ENCODE peak calls at places on chromosome 11, in six cellular contexts. D is sigmoid colon, C is Peyer's patch, B is stomach, Z is prostate gland, L is A549. F is an unnamed sample. For H3K4me1, the result is how much of the 10 kb centered on the place peaks cover.

GRCh38 chr11:38543311-38543710 is 1945.3 kb upstream of the RAG2 start:
- DNase-seq in D (no peak), C (no peak), B (no peak), Z (no peak), L (no peak), F (no peak)

GRCh38 chr11:65536412-65537295 is 11.8 kb downstream of the SCYL1 start:
- DNase-seq in D (peak), C (no peak), B (no peak), Z (no peak), L (no peak), F (no peak)

GRCh38 chr11:40360206-40360798 is 1099.2 kb downstream of the LRRC4C start:
- DNase-seq in D (no peak), C (no peak), B (no peak), Z (no peak), L (no peak), F (no peak)

GRCh38 chr11:19525276-19525675 is 187.4 kb upstream of the NAV2 start:
- DNase-seq in D (no peak), C (no peak), B (no peak), Z (no peak), L (no peak), F (no peak)

GRCh38 chr11:13664351-13664750 is 4.1 kb upstream of the FAR1 start:
- DNase-seq in D (no peak), C (no peak), B (no peak), Z (no peak), L (no peak), F (no peak)

GRCh38 chr11:120660024-120660565 is 148.5 kb downstream of the GRIK4 start:
- DNase-seq in D (no peak), C (no peak), B (peak), Z (no peak), L (peak), F (peak)

GRCh38 chr11:29481721-29482120 is 535.1 kb downstream of the KCNA4 start:
- DNase-seq in D (no peak), C (no peak), B (no peak), Z (no peak), L (no peak), F (no peak)

GRCh38 chr11:76790251-76790650 is 7.1 kb downstream of the TSKU start:
- DNase-seq in D (peak), C (no peak), B (no peak), Z (no peak), L (no peak), F (no peak)

GRCh38 chr11:44632466-44633123 is 67.1 kb downstream of the CD82 start:
- DNase-seq in D (peak), C (no peak), B (peak), Z (peak), L (peak), F (no peak)

GRCh38 chr11:78069465-78069864 is 5.8 kb downstream of the THRSP start:
- DNase-seq in D (no peak), C (no peak), B (no peak), Z (no peak), L (no peak), F (no peak)

GRCh38 chr11:126337472-126338241 is 17.8 kb upstream of the ST3GAL4 start:
- DNase-seq in D (no peak), C (no peak), B (no peak), Z (no peak), L (no peak), F (no peak)

GRCh38 chr11:46856605-46857339 is 10.7 kb upstream of the CKAP5 start:
- DNase-seq in D (no peak), C (no peak), B (no peak), Z (no peak), L (no peak), F (no peak)

GRCh38 chr11:45102810-45103621 is 43.4 kb upstream of the PRDM11 start:
- DNase-seq in D (peak), C (peak), B (peak), Z (no peak), L (peak), F (peak)

GRCh38 chr11:104078995-104079394 is 42.6 kb downstream of the DDI1 start:
- DNase-seq in D (no peak), C (no peak), B (no peak), Z (no peak), L (no peak), F (no peak)

GRCh38 chr11:47433991-47434786 is 8.0 kb upstream of the PSMC3 start:
- DNase-seq in D (peak), C (no peak), B (no peak), Z (peak), L (no peak), F (peak)

GRCh38 chr11:16981651-16982194 is 32.5 kb downstream of the PLEKHA7 start:
- DNase-seq in D (no peak), C (no peak), B (peak), Z (no peak), L (peak), F (peak)

GRCh38 chr11:47007579-47007978 is 71.0 kb downstream of the CSTPP1 start:
- DNase-seq in D (no peak), C (no peak), B (no peak), Z (no peak), L (no peak), F (no peak)

GRCh38 chr11:67056640-67057409 is at the start of gene RHOD:
- DNase-seq in D (no peak), C (peak), B (peak), Z (peak), L (no peak), F (peak)

GRCh38 chr11:121762820-121763219 is 310.1 kb upstream of the SORL1-AS1 start:
- DNase-seq in D (no peak), C (no peak), B (no peak), Z (no peak), L (no peak), F (no peak)

GRCh38 chr11:13030857-13031256 is 21.7 kb downstream of the RASSF10 start:
- DNase-seq in D (no peak), C (no peak), B (peak), Z (peak), L (no peak), F (peak)

GRCh38 chr11:77851513-77851912 is 30.6 kb downstream of the AAMDC start:
- DNase-seq in D (no peak), C (no peak), B (no peak), Z (no peak), L (no peak), F (no peak)

GRCh38 chr11:19905280-19905853 is 192.7 kb downstream of the NAV2 start:
- DNase-seq in D (no peak), C (no peak), B (no peak), Z (no peak), L (peak), F (no peak)

GRCh38 chr11:45933131-45933821 is 10.8 kb downstream of the LARGE2 start:
- DNase-seq in D (peak), C (peak), B (peak), Z (peak), L (no peak), F (peak)

GRCh38 chr11:66113132-66113856 is 43.2 kb downstream of the PACS1 start:
- DNase-seq in D (no peak), C (no peak), B (no peak), Z (no peak), L (peak), F (no peak)

GRCh38 chr11:828501-829115 is 889 bp downstream of the CRACR2B start:
- DNase-seq in D (no peak), C (no peak), B (no peak), Z (no peak), L (no peak), F (no peak)

GRCh38 chr11:19890308-19890707 is 177.7 kb downstream of the NAV2 start:
- DNase-seq in D (no peak), C (no peak), B (no peak), Z (no peak), L (peak), F (no peak)

GRCh38 chr11:108019870-108020540 is 11.3 kb downstream of the CUL5 start:
- DNase-seq in D (no peak), C (no peak), B (no peak), Z (no peak), L (no peak), F (no peak)

DNA sequence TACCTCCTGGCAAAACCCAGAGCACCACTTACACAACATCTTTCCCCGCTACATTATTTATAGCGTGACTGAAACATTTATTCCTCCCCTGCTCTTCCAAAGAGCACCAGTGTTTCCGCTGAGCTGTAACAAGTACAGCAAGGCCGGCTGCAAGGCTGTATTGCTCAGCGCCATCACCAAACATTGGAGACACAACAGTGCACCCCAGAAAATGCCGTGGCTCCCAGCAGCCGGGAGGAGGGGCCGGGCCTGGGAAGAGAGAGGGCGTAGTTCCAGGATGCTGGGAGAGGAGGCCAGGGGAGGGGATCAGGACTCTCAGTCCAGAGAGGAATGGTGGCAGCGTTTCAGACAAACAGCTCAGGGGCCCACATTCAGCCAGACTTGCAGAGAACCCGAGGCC is 133.2 kb downstream of the DSCAML1 start:
- DNase-seq in D (peak), C (no peak), B (no peak), Z (no peak), L (no peak), F (no peak)
- H3K4me1 ChIP-seq in D (under half), C (under half), B (under half), Z (under half), L (under half), F (under half)

DNA sequence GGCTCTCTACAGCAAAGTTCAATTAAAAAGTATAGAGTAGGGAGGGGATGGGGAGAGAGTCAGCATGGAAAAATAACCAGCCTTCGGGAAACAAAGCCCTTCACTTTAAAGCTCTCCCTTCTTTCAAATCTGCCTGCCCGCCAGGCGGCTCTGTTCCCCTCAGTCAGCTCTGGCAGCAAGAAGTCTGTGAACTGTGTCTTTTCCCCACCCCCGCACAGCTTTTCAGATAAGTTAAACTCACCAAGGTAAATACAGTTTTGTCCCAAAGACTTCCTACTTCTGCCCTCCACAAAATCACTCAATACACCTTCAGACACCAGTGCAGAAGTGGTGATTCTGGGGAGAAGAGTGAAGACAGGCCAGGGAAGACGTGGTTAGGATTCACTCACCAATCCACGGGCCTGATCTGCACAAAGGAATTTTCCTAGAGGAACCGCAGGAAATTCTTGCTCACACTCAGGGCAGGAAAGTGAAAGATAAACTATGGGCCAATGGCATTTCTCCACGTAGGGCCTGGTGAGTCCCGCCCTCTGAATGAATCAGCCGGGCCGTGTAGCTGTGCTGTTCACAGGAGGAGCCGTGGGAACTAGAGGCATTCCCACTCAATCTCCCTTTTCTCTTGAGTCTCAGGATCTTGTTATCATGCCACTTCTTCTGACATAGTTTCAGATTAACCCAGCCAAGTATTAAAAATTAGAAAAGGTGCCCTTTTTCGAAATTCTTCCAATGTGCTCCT is at the start of gene TRIM5:
- DNase-seq in D (peak), C (peak), B (peak), Z (peak), L (peak), F (peak)
- TF ChIP-seq POLR2A in D (peak), C (no peak), B (no peak), Z (peak), L (peak), F (peak)

GRCh38 chr11:64015510-64015909 is 20.2 kb upstream of the FLRT1 start:
- DNase-seq in D (no peak), C (no peak), B (no peak), Z (no peak), L (no peak), F (no peak)

GRCh38 chr11:64016512-64016911 is 19.2 kb upstream of the FLRT1 start:
- DNase-seq in D (no peak), C (no peak), B (no peak), Z (no peak), L (no peak), F (no peak)

GRCh38 chr11:64015935-64016468 is 19.7 kb upstream of the FLRT1 start:
- DNase-seq in D (no peak), C (no peak), B (no peak), Z (no peak), L (no peak), F (no peak)

GRCh38 chr11:64013141-64013896 is 22.4 kb upstream of the FLRT1 start:
- DNase-seq in D (no peak), C (no peak), B (no peak), Z (no peak), L (no peak), F (no peak)

GRCh38 chr11:64014361-64014760 is 21.4 kb upstream of the FLRT1 start:
- DNase-seq in D (no peak), C (no peak), B (no peak), Z (no peak), L (no peak), F (no peak)
- H3K4me3 ChIP-seq in D (no peak), C (no peak), B (no peak), Z (no peak), L (no peak), F (no peak)

DNA sequence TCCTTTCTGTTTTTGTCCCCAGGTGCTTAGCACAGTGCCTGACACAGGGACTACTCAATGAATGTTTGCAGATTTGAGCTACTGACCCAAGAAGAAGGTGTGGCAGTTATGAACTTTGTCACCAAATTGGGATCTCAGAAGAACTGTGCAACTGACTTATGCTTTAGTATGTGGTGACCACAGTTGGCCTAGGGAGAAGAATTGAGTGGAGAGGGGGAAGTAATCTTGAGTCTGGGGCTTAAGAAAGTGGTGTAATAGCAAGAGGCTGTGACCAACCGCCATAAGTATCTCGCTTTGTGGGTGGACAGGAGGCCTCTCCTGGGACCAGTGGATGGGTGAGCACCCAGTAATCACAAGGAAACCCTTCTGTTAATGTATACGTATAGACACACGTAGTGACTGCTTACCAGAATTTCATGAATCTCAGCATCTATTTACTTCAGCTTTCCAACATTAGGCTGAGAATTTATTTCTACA is 12.7 kb upstream of the IL10RA start:
- DNase-seq in D (no peak), C (no peak), B (no peak), Z (no peak), L (no peak), F (no peak)
- H3K4me1 ChIP-seq in D (under half), C (under half), B (under half), Z (under half), L (under half), F (under half)

GRCh38 chr11:100684101-100685065 is 2.7 kb upstream of the ARHGAP42 start:
- DNase-seq in D (no peak), C (no peak), B (no peak), Z (no peak), L (peak), F (no peak)
- TF ChIP-seq POLR2A in D (no peak), C (no peak), B (no peak), Z (no peak), L (no peak), F (no peak)

DNA sequence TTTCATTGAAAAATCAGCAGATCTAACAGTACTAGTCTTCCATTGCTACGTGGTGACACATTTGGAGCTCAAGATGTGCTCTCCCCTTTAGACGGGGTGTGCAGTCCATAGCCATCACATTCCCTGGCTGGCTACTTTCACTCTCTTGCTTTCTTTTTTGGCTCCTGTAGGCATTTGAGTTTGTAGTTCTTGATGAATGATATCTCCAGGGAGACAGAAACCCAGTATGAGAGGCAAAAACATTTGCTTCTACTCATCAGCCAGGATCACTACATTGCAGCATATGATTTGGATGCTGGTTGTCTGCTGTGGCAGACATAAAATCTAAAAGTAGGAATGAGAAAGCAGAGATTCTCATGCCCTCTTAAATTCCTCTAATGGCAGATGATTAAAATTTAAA is 12.1 kb downstream of the CCDC81 start:
- DNase-seq in D (no peak), C (no peak), B (no peak), Z (no peak), L (no peak), F (no peak)
- H3K4me3 ChIP-seq in D (no peak), C (no peak), B (no peak), Z (no peak), L (no peak), F (no peak)

DNA sequence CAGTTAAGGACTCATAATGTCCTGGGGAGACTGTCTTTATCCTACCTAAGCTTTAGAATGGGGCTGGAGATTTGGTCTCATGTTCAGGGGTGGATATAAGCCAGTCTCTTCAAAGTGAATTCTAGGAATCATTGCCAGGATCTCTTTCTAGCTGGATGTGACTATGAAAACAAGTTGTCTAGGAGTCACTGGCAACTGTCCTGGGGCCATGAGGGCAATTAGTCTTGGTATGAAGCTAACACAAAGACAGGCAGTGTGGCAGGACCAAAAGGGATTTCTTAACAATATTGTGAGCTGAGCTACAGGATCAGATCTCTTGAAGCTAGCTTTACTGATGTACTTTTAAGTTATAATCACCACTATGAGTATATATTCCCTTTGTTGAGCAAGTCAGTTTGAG is 389.9 kb upstream of the CCDC90B start:
- DNase-seq in D (no peak), C (no peak), B (no peak), Z (no peak), L (no peak), F (no peak)
- H3K4me1 ChIP-seq in D (under half), C (under half), B (under half), Z (under half), L (under half), F (under half)